ENCODE peak calls at places on chromosomes 11 and 22, in five cellular contexts. F, O, H, W and K are unnamed samples. For H3K27me3, the result is how much of the 10 kb centered on the place peaks cover.

GRCh38 chr22:32971252-32971651 is 86.9 kb downstream of the SYN3 start:
- DNase-seq in F (no peak), O (no peak), H (no peak), W (no peak), K (no peak)

GRCh38 chr11:62921201-62921572 is at the start of gene CHRM1:
- DNase-seq in F (no peak), O (no peak), H (no peak), W (no peak), K (no peak)

GRCh38 chr11:71265559-71266092 is 13.2 kb upstream of the SHANK2 start:
- DNase-seq in F (no peak), O (no peak), H (no peak), W (no peak), K (no peak)

GRCh38 chr22:50604623-50605348 is 4.2 kb downstream of the MAPK8IP2 start:
- DNase-seq in F (no peak), O (no peak), H (no peak), W (no peak), K (no peak)

GRCh38 chr11:66272600-66272999 is 4.2 kb downstream of the RAB1B start:
- DNase-seq in F (no peak), O (no peak), H (no peak), W (no peak), K (no peak)

GRCh38 chr11:89201138-89201537 is 23.5 kb downstream of the TYR start:
- DNase-seq in F (no peak), O (no peak), H (no peak), W (no peak), K (no peak)

GRCh38 chr11:111336582-111337256 is 38.4 kb downstream of the POU2AF3 start:
- DNase-seq in F (peak), O (peak), H (peak), W (no peak), K (no peak)

GRCh38 chr22:47407626-47408025 is 645.2 kb downstream of the TBC1D22A start:
- DNase-seq in F (no peak), O (no peak), H (no peak), W (no peak), K (no peak)

GRCh38 chr11:63212742-63213141 is 30.7 kb downstream of the SLC22A25 start:
- DNase-seq in F (peak), O (peak), H (no peak), W (peak), K (peak)

GRCh38 chr11:18364495-18365047 is 29.8 kb upstream of the LDHA start:
- DNase-seq in F (no peak), O (no peak), H (no peak), W (no peak), K (no peak)

GRCh38 chr22:20750461-20751184 is 23.3 kb upstream of the SERPIND1 start:
- DNase-seq in F (no peak), O (peak), H (peak), W (no peak), K (no peak)

GRCh38 chr22:32411388-32411787 is 659 bp downstream of the RTCB start:
- DNase-seq in F (peak), O (peak), H (peak), W (peak), K (no peak)

GRCh38 chr11:112610996-112611795 is 350.0 kb upstream of the NCAM1 start:
- DNase-seq in F (no peak), O (no peak), H (no peak), W (no peak), K (no peak)

GRCh38 chr22:46673205-46673604 is 53.0 kb downstream of the GRAMD4 start:
- DNase-seq in F (no peak), O (no peak), H (no peak), W (no peak), K (no peak)

GRCh38 chr11:132349806-132350733 is 979.7 kb downstream of the NTM start:
- DNase-seq in F (no peak), O (no peak), H (peak), W (no peak), K (no peak)

GRCh38 chr11:110076388-110076965 is 16.7 kb upstream of the ZC3H12C start:
- DNase-seq in F (no peak), O (peak), H (no peak), W (no peak), K (no peak)

GRCh38 chr22:45526263-45526662 is 23.6 kb downstream of the FBLN1 start:
- DNase-seq in F (no peak), O (no peak), H (no peak), W (no peak), K (no peak)

GRCh38 chr11:103959279-103959930 is 77.0 kb upstream of the DDI1 start:
- DNase-seq in F (no peak), O (peak), H (peak), W (no peak), K (no peak)

GRCh38 chr11:35257287-35257686 is 118.3 kb downstream of the CD44 start:
- DNase-seq in F (no peak), O (no peak), H (no peak), W (no peak), K (no peak)

GRCh38 chr11:112161012-112161411 is 2.9 kb downstream of the IL18 start:
- DNase-seq in F (no peak), O (no peak), H (no peak), W (no peak), K (no peak)

GRCh38 chr11:119892311-119892808 is 163.4 kb upstream of the NECTIN1 start:
- DNase-seq in F (no peak), O (no peak), H (no peak), W (peak), K (no peak)

GRCh38 chr22:19848298-19849224 is 6.1 kb downstream of the GNB1L start:
- DNase-seq in F (no peak), O (peak), H (no peak), W (no peak), K (no peak)

GRCh38 chr11:76056881-76057280 is 149.4 kb downstream of the WNT11 start:
- DNase-seq in F (no peak), O (no peak), H (no peak), W (no peak), K (no peak)

GRCh38 chr11:69430566-69430965 is 50.9 kb upstream of the LINC01488 start:
- DNase-seq in F (peak), O (no peak), H (peak), W (no peak), K (no peak)

GRCh38 chr22:31160328-31160978 is 471 bp downstream of the RNF185 start:
- DNase-seq in F (no peak), O (peak), H (peak), W (no peak), K (no peak)

GRCh38 chr11:33645686-33646085 is 54.9 kb downstream of the C11orf91 start:
- DNase-seq in F (no peak), O (no peak), H (no peak), W (no peak), K (no peak)

GRCh38 chr11:127002669-127003259 is 2.2 kb upstream of the KIRREL3 start:
- DNase-seq in F (no peak), O (no peak), H (no peak), W (peak), K (no peak)

GRCh38 chr11:86149813-86150212 is 80.9 kb upstream of the PICALM start:
- DNase-seq in F (no peak), O (no peak), H (no peak), W (no peak), K (no peak)

GRCh38 chr11:86152006-86152862 is 83.3 kb upstream of the PICALM start:
- DNase-seq in F (no peak), O (no peak), H (peak), W (no peak), K (peak)

GRCh38 chr11:86152901-86153300 is 84.0 kb upstream of the PICALM start:
- DNase-seq in F (no peak), O (no peak), H (no peak), W (no peak), K (no peak)

GRCh38 chr11:86151188-86152005 is 82.5 kb upstream of the PICALM start:
- DNase-seq in F (no peak), O (peak), H (peak), W (peak), K (peak)

DNA sequence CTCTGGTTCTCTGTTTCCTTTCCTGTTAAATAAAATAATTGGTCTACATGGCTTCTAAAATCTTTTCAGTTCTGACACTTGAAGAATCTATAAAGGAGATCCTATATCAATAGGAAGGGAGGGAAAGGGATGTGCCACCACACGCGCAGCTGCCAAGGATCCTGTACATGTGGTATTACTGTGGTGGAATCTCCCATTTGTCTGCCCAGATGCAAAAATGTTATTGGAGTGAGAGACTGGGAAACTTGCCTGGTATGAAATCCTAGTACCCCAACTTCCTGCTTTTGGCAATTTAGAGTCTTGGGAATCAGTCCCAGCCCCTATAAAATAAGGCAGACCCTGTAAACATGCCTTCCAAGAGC is 81.9 kb upstream of the PICALM start:
- DNase-seq in F (no peak), O (no peak), H (no peak), W (no peak), K (no peak)
- H2AFZ ChIP-seq in F (no peak), O (no peak), H (peak), W (peak), K (no peak)

DNA sequence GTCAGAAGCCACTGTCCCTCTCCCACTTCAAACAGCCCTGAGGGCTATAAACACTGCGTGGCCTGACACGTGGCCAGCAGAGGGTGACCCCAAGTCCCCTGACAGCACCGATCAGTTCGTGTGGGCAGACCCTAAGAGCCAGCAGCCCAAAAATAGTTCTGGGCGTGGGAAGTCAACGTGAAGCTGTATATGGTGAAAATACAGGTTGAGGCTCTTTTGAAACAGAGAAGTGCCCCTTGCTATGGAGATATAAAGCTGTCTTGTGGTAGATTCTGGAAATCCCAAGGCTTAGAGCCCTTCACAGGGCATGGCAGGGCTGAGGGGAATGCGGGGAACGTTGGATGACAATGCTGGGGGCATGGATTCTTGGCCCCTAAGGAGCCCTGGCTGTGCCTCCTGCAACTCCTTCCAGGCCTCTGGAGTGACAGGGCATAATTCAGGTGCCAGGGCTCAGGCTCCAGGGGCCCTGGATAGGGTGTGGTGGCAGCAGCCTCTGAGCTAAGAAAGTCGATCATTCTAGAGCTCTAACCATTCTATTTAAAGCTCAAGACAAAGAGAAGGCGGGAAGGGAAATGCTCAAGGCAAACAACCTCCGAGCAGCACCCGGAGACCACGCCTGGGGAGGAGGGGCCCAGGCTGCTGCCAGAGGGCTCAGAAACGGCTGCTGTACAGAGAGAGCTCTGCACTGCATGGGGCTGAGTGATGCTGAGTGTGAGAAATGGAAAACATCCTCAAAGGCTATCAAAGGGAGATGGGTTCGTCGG is 60.4 kb upstream of the CD5 start:
- DNase-seq in F (no peak), O (no peak), H (no peak), W (peak), K (peak)
- H3K9ac ChIP-seq in F (no peak), O (no peak), H (no peak), W (no peak), K (no peak)

GRCh38 chr22:37427711-37428635 is 694 bp upstream of the ELFN2 start:
- DNase-seq in F (no peak), O (no peak), H (no peak), W (peak), K (no peak)

GRCh38 chr22:37425369-37425768 is 1.9 kb downstream of the ELFN2 start:
- DNase-seq in F (no peak), O (no peak), H (no peak), W (no peak), K (no peak)

GRCh38 chr22:37427128-37427710 is at the start of gene ELFN2:
- DNase-seq in F (no peak), O (peak), H (peak), W (peak), K (no peak)

GRCh38 chr22:37426532-37427127 is 649 bp downstream of the ELFN2 start:
- DNase-seq in F (no peak), O (no peak), H (no peak), W (no peak), K (peak)

GRCh38 chr22:37425800-37426531 is 1.3 kb downstream of the ELFN2 start:
- DNase-seq in F (no peak), O (peak), H (peak), W (peak), K (peak)
- H3K27me3 ChIP-seq in F (under half), O (under half), H (under half), W (half or more), K (under half)

DNA sequence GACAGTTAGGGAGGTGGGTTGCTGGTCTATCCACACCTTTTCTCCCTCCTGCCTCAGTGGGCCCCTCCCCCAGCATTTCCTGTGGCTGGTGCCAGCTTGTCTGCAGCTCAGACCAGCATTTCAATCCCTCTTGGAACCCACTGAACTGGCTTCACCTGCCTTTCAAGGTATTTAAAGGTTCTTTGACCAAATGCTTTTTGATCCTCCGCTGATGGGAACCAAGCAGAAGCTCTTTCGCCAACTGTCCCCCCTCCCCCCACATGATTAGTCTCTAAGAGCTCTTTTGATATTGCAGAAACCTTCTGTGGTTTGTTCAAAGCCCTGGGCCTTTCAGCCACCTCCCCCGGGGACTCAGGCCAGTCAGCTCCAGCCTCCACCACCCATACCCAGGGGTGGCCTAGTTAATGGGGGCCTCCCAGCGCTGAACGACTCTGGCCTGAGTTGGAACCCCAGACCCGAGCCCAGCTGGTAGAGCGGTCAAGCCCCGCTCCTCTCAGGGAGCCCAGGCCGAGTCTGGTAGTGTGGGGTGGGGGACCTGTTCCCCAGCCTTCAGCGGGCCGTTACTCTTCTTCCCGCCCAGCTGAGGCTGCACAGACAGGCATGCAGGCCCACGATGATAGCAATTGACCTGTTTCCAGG is 6.0 kb upstream of the SYT7 start:
- DNase-seq in F (peak), O (no peak), H (no peak), W (peak), K (no peak)
- H2AFZ ChIP-seq in F (no peak), O (no peak), H (peak), W (peak), K (no peak)

GRCh38 chr22:28984482-28985158 is 77.0 kb downstream of the C22orf31 start:
- DNase-seq in F (no peak), O (no peak), H (no peak), W (no peak), K (no peak)
- H3K9ac ChIP-seq in F (no peak), O (no peak), H (no peak), W (no peak), K (no peak)